ENCODE peak calls at places on chromosomes 5 and 9, in seven cellular contexts. A, L, D, M, B, N and T are unnamed samples.

GRCh38 chr5:146595088-146595487 is 79.1 kb upstream of the GPR151 start:
- DNase-seq in A (peak; percentile 48), L (no peak), D (no peak), M (no peak), B (peak; percentile 2), N (no peak), T (no peak)

GRCh38 chr9:14136646-14137370 is 177.1 kb downstream of the NFIB start:
- DNase-seq in A (no peak), L (no peak), D (no peak), M (no peak), B (no peak), N (peak; percentile 74), T (no peak)

GRCh38 chr5:21882363-21882762 is 970.8 kb downstream of the CDH12 start:
- DNase-seq in A (no peak), L (no peak), D (no peak), M (no peak), B (no peak), N (no peak), T (no peak)

GRCh38 chr5:42721484-42721883 is 35.1 kb upstream of the CCDC152 start:
- DNase-seq in A (no peak), L (no peak), D (no peak), M (no peak), B (no peak), N (no peak), T (no peak)

GRCh38 chr9:136695435-136695895 is 8.2 kb upstream of the AGPAT2 start:
- DNase-seq in A (peak; percentile 77), L (no peak), D (peak; percentile 94), M (peak; percentile 33), B (no peak), N (peak; percentile 66), T (no peak)

GRCh38 chr5:158880514-158881001 is 219.2 kb downstream of the EBF1 start:
- DNase-seq in A (peak; percentile 15), L (no peak), D (no peak), M (no peak), B (no peak), N (no peak), T (no peak)

GRCh38 chr9:92763721-92764380 is 782 bp downstream of the BICD2 start:
- DNase-seq in A (no peak), L (no peak), D (peak; percentile 83), M (peak; percentile 42), B (no peak), N (no peak), T (no peak)

GRCh38 chr5:145811834-145812625 is 23.1 kb downstream of the PRELID2 start:
- DNase-seq in A (peak; percentile 12), L (no peak), D (no peak), M (no peak), B (peak; percentile 6), N (peak; percentile 31), T (no peak)

GRCh38 chr5:42779083-42779482 is 22.5 kb downstream of the CCDC152 start:
- DNase-seq in A (no peak), L (no peak), D (no peak), M (no peak), B (no peak), N (no peak), T (no peak)

GRCh38 chr9:131874447-131874846 is 134.6 kb upstream of the RAPGEF1 start:
- DNase-seq in A (no peak), L (no peak), D (no peak), M (no peak), B (no peak), N (no peak), T (no peak)

GRCh38 chr5:170467000-170467707 is 36.7 kb upstream of the KCNIP1 start:
- DNase-seq in A (peak; percentile 90), L (no peak), D (no peak), M (no peak), B (no peak), N (peak; percentile 94), T (no peak)

GRCh38 chr9:86009133-86009532 is 68.2 kb downstream of the NAA35 start:
- DNase-seq in A (no peak), L (no peak), D (no peak), M (no peak), B (no peak), N (no peak), T (no peak)

GRCh38 chr5:106093149-106093548 is 1577.6 kb downstream of the EFNA5 start:
- DNase-seq in A (no peak), L (no peak), D (no peak), M (no peak), B (no peak), N (peak; percentile 2), T (no peak)

GRCh38 chr9:2481216-2481615 is 140.4 kb upstream of the VLDLR start:
- DNase-seq in A (no peak), L (no peak), D (no peak), M (no peak), B (no peak), N (no peak), T (no peak)

GRCh38 chr9:93861736-93862358 is 93.3 kb downstream of the BARX1 start:
- DNase-seq in A (no peak), L (no peak), D (no peak), M (no peak), B (no peak), N (no peak), T (no peak)

GRCh38 chr5:176535101-176535654 is 2.0 kb downstream of the RNF44 start:
- DNase-seq in A (peak; percentile 19), L (no peak), D (peak; percentile 68), M (no peak), B (no peak), N (no peak), T (no peak)

GRCh38 chr5:139745800-139746690 is 49.6 kb upstream of the PSD2 start:
- DNase-seq in A (peak; percentile 37), L (peak; percentile 26), D (peak; percentile 87), M (peak; percentile 54), B (peak; percentile 85), N (peak; percentile 43), T (no peak)

GRCh38 chr5:142806769-142807377 is 36.7 kb downstream of the ARHGAP26 start:
- DNase-seq in A (no peak), L (no peak), D (no peak), M (no peak), B (peak; percentile 41), N (no peak), T (no peak)

GRCh38 chr5:142808778-142809606 is 38.8 kb downstream of the ARHGAP26 start:
- DNase-seq in A (no peak), L (no peak), D (no peak), M (no peak), B (no peak), N (no peak), T (no peak)

GRCh38 chr5:142810081-142810480 is 39.9 kb downstream of the ARHGAP26 start:
- DNase-seq in A (no peak), L (no peak), D (no peak), M (no peak), B (peak; percentile 78), N (no peak), T (no peak)

GRCh38 chr5:142805339-142805738 is 35.2 kb downstream of the ARHGAP26 start:
- DNase-seq in A (no peak), L (no peak), D (no peak), M (no peak), B (no peak), N (no peak), T (no peak)

GRCh38 chr5:142807378-142807911 is 37.3 kb downstream of the ARHGAP26 start:
- DNase-seq in A (no peak), L (no peak), D (no peak), M (peak; percentile 28), B (peak; percentile 97), N (no peak), T (no peak)
- H3K27ac ChIP-seq in A (no peak overlapping the region), L (no peak overlapping the region), D (no peak overlapping the region), M (no peak overlapping the region), B (peak overlapping the region; percentile 58), N (no peak overlapping the region), T (no peak overlapping the region)

DNA sequence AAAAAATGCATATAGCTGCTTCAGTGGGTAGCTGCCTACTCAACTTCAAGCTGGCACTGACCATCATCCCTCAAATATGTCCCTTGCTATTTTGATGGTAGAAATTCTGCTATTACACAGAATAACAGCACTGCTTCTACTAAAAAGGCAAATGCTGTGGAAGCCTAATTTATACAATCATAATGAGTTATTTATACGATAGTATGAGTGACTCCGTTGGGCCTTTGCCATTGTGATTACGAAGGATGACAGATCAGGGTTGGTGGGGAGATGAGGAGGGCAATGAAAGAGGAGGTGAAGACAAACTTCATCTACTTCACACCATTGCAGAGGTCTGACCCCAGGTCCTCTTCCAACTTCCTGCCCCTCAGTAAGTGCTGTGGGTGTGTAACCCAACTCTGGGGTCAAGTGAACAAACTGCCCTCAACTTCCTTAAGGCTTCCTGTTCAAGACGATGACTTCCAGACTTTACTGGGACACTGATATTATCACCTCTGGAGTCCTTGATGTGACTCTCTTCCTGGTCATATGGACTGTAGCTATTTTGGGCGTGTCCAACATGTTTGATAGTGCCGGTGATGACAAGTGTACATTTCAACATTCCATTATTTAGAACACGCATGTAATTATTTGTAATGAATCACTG is 74.1 kb upstream of the RPS23 start:
- DNase-seq in A (peak; percentile 66), L (no peak), D (no peak), M (no peak), B (no peak), N (no peak), T (no peak)
- TF ChIP-seq CTCF in A (no peak), L (no peak), D (no peak), M (no peak), B (no peak), N (no peak), T (no peak)

DNA sequence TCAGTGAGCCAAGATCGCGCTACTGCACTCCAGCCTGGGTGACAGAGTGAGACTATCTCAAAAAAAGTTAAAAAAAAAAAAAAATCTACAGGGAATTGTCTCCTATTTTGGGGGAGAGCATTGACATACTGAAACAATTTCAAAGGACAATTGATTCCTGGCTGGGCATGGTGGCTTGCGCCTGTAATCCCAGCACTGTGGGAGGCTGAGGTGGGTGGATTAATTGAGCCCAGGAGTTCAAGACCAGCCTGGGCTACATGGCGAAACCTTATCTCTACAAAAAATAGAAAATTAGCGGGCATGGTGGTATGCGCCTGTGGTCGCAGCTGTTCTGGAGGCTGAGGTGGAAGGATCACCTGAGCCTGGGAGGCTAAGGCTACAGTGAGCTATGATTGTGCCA is 30.6 kb downstream of the GPR107 start:
- DNase-seq in A (no peak), L (no peak), D (no peak), M (no peak), B (no peak), N (no peak), T (no peak)
- H3K27ac ChIP-seq in A (no peak overlapping the region), L (no peak overlapping the region), D (no peak overlapping the region), M (no peak overlapping the region), B (no peak overlapping the region), N (no peak overlapping the region), T (no peak overlapping the region)

GRCh38 chr9:17528859-17529258 is 50.0 kb upstream of the SH3GL2 start:
- DNase-seq in A (peak; percentile 42), L (no peak), D (no peak), M (no peak), B (no peak), N (no peak), T (no peak)

GRCh38 chr9:17536027-17536426 is 42.8 kb upstream of the SH3GL2 start:
- DNase-seq in A (no peak), L (no peak), D (no peak), M (no peak), B (no peak), N (peak; percentile 68), T (no peak)

GRCh38 chr9:17532461-17532860 is 46.4 kb upstream of the SH3GL2 start:
- DNase-seq in A (no peak), L (no peak), D (no peak), M (no peak), B (no peak), N (no peak), T (no peak)

GRCh38 chr9:17535176-17535575 is 43.7 kb upstream of the SH3GL2 start:
- DNase-seq in A (no peak), L (no peak), D (no peak), M (no peak), B (no peak), N (no peak), T (no peak)

GRCh38 chr9:17531642-17532254 is 47.1 kb upstream of the SH3GL2 start:
- DNase-seq in A (peak; percentile 60), L (no peak), D (no peak), M (no peak), B (peak; percentile 32), N (peak; percentile 29), T (no peak)
- TF ChIP-seq CTCF in A (peak; percentile 61), L (no peak), D (peak; percentile 73), M (peak; percentile 69), B (peak; percentile 47), N (peak; percentile 47), T (peak; percentile 24)